ENCODE peak calls at places on chromosomes 11 and 22, in four cellular contexts. Y is GM12878, B is HepG2, A is K562. R is an unnamed sample.
A peak's percentile ranks its signal among the peaks of the same experiment; 100 is the strongest.

GRCh38 chr11:35029979-35030378 is 109.0 kb upstream of the CD44 start:
- DNase-seq in Y (peak; percentile 81), B (no peak), A (peak; percentile 43), R (no peak)

GRCh38 chr11:118139578-118139977 is 13.0 kb downstream of the SCN4B start:
- DNase-seq in Y (no peak), B (no peak), A (no peak), R (no peak)

GRCh38 chr22:23240639-23241389 is 60.5 kb downstream of the BCR start:
- DNase-seq in Y (no peak), B (no peak), A (peak; percentile 64), R (peak; percentile 14)

GRCh38 chr11:705646-706438 is at the start of gene EPS8L2:
- DNase-seq in Y (no peak), B (no peak), A (peak; percentile 91), R (peak; percentile 56)

GRCh38 chr11:7635137-7635536 is 38.2 kb downstream of the CYB5R2 start:
- DNase-seq in Y (no peak), B (no peak), A (no peak), R (no peak)

GRCh38 chr11:61162092-61162935 is 1.1 kb upstream of the VPS37C start:
- DNase-seq in Y (no peak), B (peak; percentile 69), A (peak; percentile 63), R (peak; percentile 62)

GRCh38 chr11:120332822-120333716 is 3.1 kb upstream of the ARHGEF12 start:
- DNase-seq in Y (no peak), B (no peak), A (no peak), R (no peak)

GRCh38 chr11:13120691-13121090 is 111.6 kb downstream of the RASSF10 start:
- DNase-seq in Y (no peak), B (no peak), A (no peak), R (no peak)

GRCh38 chr11:97938789-97939188 is 1082.0 kb upstream of the CNTN5 start:
- DNase-seq in Y (no peak), B (no peak), A (no peak), R (no peak)

GRCh38 chr22:47406896-47407295 is 644.4 kb downstream of the TBC1D22A start:
- DNase-seq in Y (no peak), B (no peak), A (no peak), R (no peak)

GRCh38 chr22:31313366-31314147 is 21.3 kb upstream of the PIK3IP1 start:
- DNase-seq in Y (no peak), B (peak; percentile 46), A (peak; percentile 44), R (peak; percentile 21)

GRCh38 chr11:37449146-37449545 is 851.1 kb upstream of the RAG2 start:
- DNase-seq in Y (no peak), B (no peak), A (no peak), R (peak; percentile 6)

GRCh38 chr11:104546486-104546885 is 351.8 kb downstream of the CASP12 start:
- DNase-seq in Y (no peak), B (no peak), A (no peak), R (no peak)

GRCh38 chr22:48098243-48098935 is 1335.9 kb downstream of the TBC1D22A start:
- DNase-seq in Y (peak; percentile 93), B (no peak), A (no peak), R (no peak)

GRCh38 chr11:126112547-126112946 is 49.9 kb upstream of the CDON start:
- DNase-seq in Y (no peak), B (no peak), A (no peak), R (no peak)

GRCh38 chr22:19971276-19972124 is 29.9 kb upstream of the TXNRD2 start:
- DNase-seq in Y (no peak), B (no peak), A (no peak), R (no peak)

GRCh38 chr11:3095712-3096361 is 38.6 kb upstream of the CARS1 start:
- DNase-seq in Y (no peak), B (no peak), A (peak; percentile 5), R (no peak)

GRCh38 chr11:74019104-74019738 is 10.3 kb upstream of the UCP3 start:
- DNase-seq in Y (no peak), B (peak; percentile 17), A (no peak), R (no peak)

GRCh38 chr11:111688028-111688427 is 78.2 kb downstream of the PPP2R1B start:
- DNase-seq in Y (no peak), B (no peak), A (no peak), R (no peak)

GRCh38 chr11:130188585-130189347 is 29.2 kb downstream of the ST14 start:
- DNase-seq in Y (no peak), B (no peak), A (no peak), R (no peak)

GRCh38 chr11:116540645-116541044 is 232.1 kb downstream of the BUD13 start:
- DNase-seq in Y (no peak), B (no peak), A (no peak), R (no peak)

GRCh38 chr11:111913997-111914396 is 1.5 kb downstream of the HSPB2 start:
- DNase-seq in Y (no peak), B (peak; percentile 46), A (no peak), R (no peak)

GRCh38 chr22:26485013-26485412 is 1.3 kb downstream of the SRRD start:
- DNase-seq in Y (no peak), B (no peak), A (no peak), R (no peak)

GRCh38 chr11:88813233-88813915 is 252.4 kb downstream of the GRM5 start:
- DNase-seq in Y (no peak), B (no peak), A (no peak), R (no peak)

GRCh38 chr22:29233503-29233902 is 27.8 kb downstream of the EMID1 start:
- DNase-seq in Y (no peak), B (no peak), A (no peak), R (no peak)

GRCh38 chr11:130907229-130907628 is 9.1 kb downstream of the SNX19 start:
- DNase-seq in Y (no peak), B (no peak), A (no peak), R (no peak)

GRCh38 chr11:100151944-100152343 is 535.1 kb upstream of the ARHGAP42 start:
- DNase-seq in Y (no peak), B (no peak), A (no peak), R (no peak)

GRCh38 chr11:103673773-103674172 is 362.7 kb upstream of the DDI1 start:
- DNase-seq in Y (no peak), B (no peak), A (no peak), R (no peak)

GRCh38 chr11:111148116-111148515 is 97.4 kb upstream of the POU2AF2 start:
- DNase-seq in Y (no peak), B (no peak), A (no peak), R (no peak)

GRCh38 chr11:131692151-131692550 is 321.7 kb downstream of the NTM start:
- DNase-seq in Y (no peak), B (no peak), A (no peak), R (no peak)

GRCh38 chr22:42757475-42757874 is 36.8 kb upstream of the A4GALT start:
- DNase-seq in Y (no peak), B (no peak), A (no peak), R (no peak)

GRCh38 chr11:75449776-75450175 is 16.8 kb upstream of the KLHL35 start:
- DNase-seq in Y (no peak), B (no peak), A (no peak), R (no peak)

GRCh38 chr11:123943738-123944137 is at the start of gene OR6T1:
- DNase-seq in Y (no peak), B (no peak), A (no peak), R (no peak)

GRCh38 chr11:70826541-70826943 is 425.8 kb downstream of the SHANK2 start:
- DNase-seq in Y (no peak), B (no peak), A (no peak), R (no peak)

GRCh38 chr11:24496728-24497396 is at the start of gene LUZP2:
- DNase-seq in Y (no peak), B (no peak), A (no peak), R (no peak)

GRCh38 chr11:116563028-116563712 is 209.6 kb downstream of the BUD13 start:
- DNase-seq in Y (no peak), B (peak; percentile 82), A (no peak), R (peak; percentile 57)

GRCh38 chr11:18145025-18145424 is 12.7 kb downstream of the MRGPRX3 start:
- DNase-seq in Y (no peak), B (peak; percentile 23), A (no peak), R (peak; percentile 11)

GRCh38 chr22:19499880-19500242 is 20.1 kb downstream of the CDC45 start:
- DNase-seq in Y (no peak), B (no peak), A (peak; percentile 39), R (no peak)

GRCh38 chr11:10639350-10639749 is 54.2 kb downstream of the IRAG1 start:
- DNase-seq in Y (no peak), B (no peak), A (no peak), R (no peak)

DNA sequence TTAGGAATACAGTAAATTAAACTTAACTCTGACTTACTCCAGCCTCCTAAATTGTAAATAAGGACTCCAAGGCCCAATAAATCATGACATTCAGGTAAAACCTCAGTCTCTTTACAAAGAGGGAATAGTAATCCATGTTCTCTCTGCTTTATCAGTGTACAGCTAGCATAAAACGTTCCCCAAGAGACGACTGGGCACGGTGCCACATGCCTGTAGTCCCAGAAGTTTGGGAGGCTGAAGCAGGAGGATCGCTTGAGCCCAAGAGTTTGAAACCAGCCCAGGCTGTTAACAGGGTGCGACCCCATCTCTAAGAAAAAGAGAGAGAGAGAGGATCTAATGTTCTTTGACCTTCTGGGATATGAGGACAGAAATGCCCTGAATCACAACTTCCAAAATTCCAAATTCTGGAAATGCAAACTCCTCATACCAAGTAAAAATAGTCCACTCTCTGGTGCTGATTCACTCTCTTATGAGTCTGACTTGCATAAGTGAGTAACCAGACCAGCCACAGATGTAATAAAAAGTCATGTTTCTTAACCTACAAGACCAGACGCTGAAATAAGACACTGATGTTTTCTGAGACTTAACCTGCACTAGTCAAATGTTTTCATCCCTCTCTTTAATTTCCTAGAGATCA is 25.5 kb downstream of the NNMT start:
- DNase-seq in Y (no peak), B (no peak), A (no peak), R (no peak)
- TF ChIP-seq HDAC2 in Y (no peak), B (no peak), A (no peak), R (no peak)

GRCh38 chr11:83285771-83286528 is at the start of gene CCDC90B:
- DNase-seq in Y (peak; percentile 96), B (peak; percentile 95), A (peak; percentile 86), R (peak; percentile 97)
- TF ChIP-seq CTCF in Y (peak; percentile 30), B (peak; percentile 81), A (peak; percentile 22), R (peak; percentile 57)

DNA sequence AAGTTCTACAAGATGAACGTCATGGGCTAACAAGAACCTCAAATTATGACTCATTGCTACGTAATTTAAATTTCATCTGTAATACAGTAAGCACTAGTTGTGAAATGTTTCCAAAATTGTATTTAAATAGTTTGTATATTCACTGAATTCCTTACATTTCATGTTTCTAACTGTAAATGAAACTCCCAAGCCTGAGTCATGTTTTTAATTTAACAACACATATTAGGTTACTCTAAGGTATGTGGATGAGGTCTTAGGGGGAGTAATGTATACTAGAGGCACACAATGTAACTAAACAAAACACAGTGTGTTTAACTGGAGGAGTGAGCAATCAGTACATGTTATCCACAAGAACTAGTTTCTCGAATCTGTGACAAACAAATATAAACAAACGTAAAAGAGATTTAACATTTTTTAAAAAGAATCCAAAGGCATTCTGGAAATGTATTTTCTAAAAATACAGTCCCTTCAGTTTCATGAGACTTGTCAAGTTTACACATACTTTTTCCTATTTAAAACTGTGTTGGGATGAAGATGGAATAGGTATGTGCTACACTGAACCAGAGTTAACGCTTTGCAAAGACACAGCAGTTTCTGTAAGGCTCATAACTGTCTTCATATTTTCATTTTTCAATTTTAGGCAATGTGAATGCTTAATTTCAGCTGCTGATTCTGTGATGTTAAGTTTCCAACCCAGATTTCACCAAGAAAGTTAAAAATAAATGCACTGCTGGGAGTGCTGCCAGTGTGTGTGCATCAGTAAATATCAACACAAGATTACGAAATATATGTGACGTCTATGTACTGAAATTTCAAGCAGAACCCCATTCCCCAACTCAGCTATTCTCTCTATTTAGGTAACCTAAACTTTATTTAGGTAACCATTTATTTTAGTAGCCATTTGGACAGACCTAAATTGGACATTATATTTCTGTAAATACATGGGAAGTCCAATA is 52.6 kb downstream of the PITPNB start:
- DNase-seq in Y (no peak), B (peak; percentile 43), A (no peak), R (peak; percentile 15)
- TF ChIP-seq REST in Y (no peak), B (no peak), A (no peak), R (no peak)

GRCh38 chr22:44497904-44498242 is at the start of gene RTL6:
- DNase-seq in Y (no peak), B (no peak), A (no peak), R (no peak)
- TF ChIP-seq HDAC2 in Y (no peak), B (no peak), A (no peak), R (no peak)